ENCODE peak calls at places on chromosomes 16 and 17, in four cellular contexts. R is T-cell; V is NCI-H774; G is stimulated activated CD8-positive, alpha-beta memory T cell treated with anti-CD3 and anti-CD28 coated beads, Interleukin-4, amount 100 ng/mL, for 4 hours. W is an unnamed sample.

GRCh38 chr17:32915108-32915700 is 12.7 kb upstream of the TMEM98 start:
- DNase-seq in G (no peak), R (no peak), V (no peak), W (no peak)

GRCh38 chr16:46748775-46749705 is 896 bp upstream of the MYLK3 start:
- DNase-seq in R (no peak), V (no peak), G (no peak), W (no peak)

GRCh38 chr17:33229028-33229427 is 64.1 kb downstream of the ASIC2 start:
- DNase-seq in V (no peak), R (no peak), G (no peak), W (no peak)

GRCh38 chr17:59366773-59367656 is 35.6 kb downstream of the YPEL2 start:
- DNase-seq in V (peak; percentile 88), R (no peak), G (no peak), W (peak; percentile 42)

GRCh38 chr16:54067317-54068065 is 219.1 kb downstream of the IRX3 start:
- DNase-seq in V (no peak), G (no peak), R (no peak), W (no peak)

GRCh38 chr17:37844158-37844976 is 79.8 kb upstream of the TBC1D3K start:
- DNase-seq in V (no peak), G (peak; percentile 7), R (peak; percentile 31), W (peak; percentile 40)

GRCh38 chr17:16313159-16314090 is 39.8 kb downstream of the CENPV start:
- DNase-seq in V (no peak), R (no peak), G (no peak), W (no peak)

GRCh38 chr17:16085066-16085699 is 85.6 kb downstream of the TTC19 start:
- DNase-seq in R (no peak), V (no peak), G (no peak), W (no peak)

GRCh38 chr17:47987240-47987835 is 16.4 kb downstream of the CDK5RAP3 start:
- DNase-seq in G (no peak), V (peak; percentile 76), R (no peak), W (no peak)

GRCh38 chr17:36064142-36064541 is at the start of gene CCL18:
- DNase-seq in G (no peak), V (no peak), R (no peak), W (no peak)

GRCh38 chr17:49404371-49404770 is 10.3 kb downstream of the PHB1 start:
- DNase-seq in R (peak; percentile 41), G (no peak), V (no peak), W (no peak)

GRCh38 chr17:34917381-34917780 is 43.9 kb downstream of the CCT6B start:
- DNase-seq in V (no peak), R (no peak), G (no peak), W (no peak)

GRCh38 chr16:85637808-85638186 is 24.7 kb downstream of the GSE1 start:
- DNase-seq in R (no peak), V (peak; percentile 27), G (no peak), W (no peak)

GRCh38 chr17:4540224-4541040 is 14.8 kb downstream of the MYBBP1A start:
- DNase-seq in R (no peak), G (no peak), V (no peak), W (no peak)

GRCh38 chr17:62807812-62808575 is at the start of gene MARCHF10:
- DNase-seq in G (peak; percentile 49), R (no peak), V (peak; percentile 84), W (no peak)

GRCh38 chr17:81720267-81721071 is 8.4 kb downstream of the SLC25A10 start:
- DNase-seq in R (no peak), V (no peak), G (no peak), W (no peak)

GRCh38 chr16:8739151-8739550 is 58.3 kb downstream of the TMEM186 start:
- DNase-seq in V (no peak), R (no peak), G (no peak), W (no peak)

GRCh38 chr16:83118365-83118764 is 491.6 kb downstream of the CDH13 start:
- DNase-seq in G (no peak), R (no peak), V (no peak), W (no peak)

GRCh38 chr17:80452173-80452915 is 24.1 kb downstream of the NPTX1 start:
- DNase-seq in V (no peak), R (no peak), G (no peak), W (no peak)

GRCh38 chr17:80631142-80632045 is 86.8 kb downstream of the RPTOR start:
- DNase-seq in R (no peak), V (no peak), G (no peak), W (no peak)

GRCh38 chr17:20202141-20202574 is 193.0 kb downstream of the SPECC1 start:
- DNase-seq in R (no peak), G (no peak), V (no peak), W (no peak)

GRCh38 chr17:78884148-78884870 is 18.7 kb downstream of the CEP295NL start:
- DNase-seq in R (no peak), V (no peak), G (no peak), W (no peak)

GRCh38 chr16:12515346-12515745 is 288.3 kb downstream of the CPPED1 start:
- DNase-seq in V (no peak), R (no peak), G (no peak), W (no peak)

GRCh38 chr17:80704381-80704819 is 159.8 kb downstream of the RPTOR start:
- DNase-seq in G (no peak), R (no peak), V (no peak), W (no peak)

GRCh38 chr16:65834680-65835079 is 531.8 kb upstream of the CDH5 start:
- DNase-seq in V (no peak), G (no peak), R (no peak), W (no peak)

GRCh38 chr17:7114875-7115614 is 423 bp upstream of the ASGR2 start:
- DNase-seq in G (no peak), V (no peak), R (no peak), W (no peak)

GRCh38 chr17:43769426-43769825 is 9.4 kb downstream of the DUSP3 start:
- DNase-seq in R (no peak), G (no peak), V (no peak), W (no peak)

GRCh38 chr17:70357196-70357595 is 187.9 kb downstream of the KCNJ2 start:
- DNase-seq in R (no peak), G (no peak), V (no peak), W (no peak)

GRCh38 chr17:42163696-42164407 is 9.1 kb upstream of the RAB5C start:
- DNase-seq in R (no peak), V (no peak), G (no peak), W (no peak)

GRCh38 chr17:17125136-17126084 is 80.7 kb downstream of the PLD6 start:
- DNase-seq in R (peak; percentile 39), V (no peak), G (no peak), W (no peak)

GRCh38 chr17:41553176-41553575 is 18.7 kb downstream of the KRT9 start:
- DNase-seq in V (no peak), R (no peak), G (no peak), W (no peak)

W was measured in LoVo.